ENCODE peak calls at places on chromosomes 4 and X, in five cellular contexts. X is colonic mucosa, E is heart right ventricle, N is PC-3, Z is HepG2. W is an unnamed sample. For H3K4me1, the result is how much of the 10 kb centered on the place peaks cover.

GRCh38 chrX:154712781-154713391 is 38.0 kb downstream of the GAB3 start:
- DNase-seq in N (peak), X (no peak), Z (no peak), E (no peak), W (peak)

GRCh38 chr4:126977306-126977705 is 655.5 kb upstream of the INTU start:
- DNase-seq in N (no peak), Z (no peak), E (no peak), X (no peak), W (no peak)

GRCh38 chr4:165874072-165874798 is 1.2 kb downstream of the TLL1 start:
- DNase-seq in Z (no peak), N (peak), E (no peak), X (no peak), W (no peak)

GRCh38 chr4:114226968-114227760 is 247.7 kb upstream of the ARSJ start:
- DNase-seq in X (no peak), Z (no peak), E (no peak), N (no peak), W (no peak)

GRCh38 chr4:107283587-107284559 is 247.8 kb upstream of the DKK2 start:
- DNase-seq in E (no peak), N (peak), X (no peak), Z (no peak), W (no peak)

GRCh38 chrX:36684053-36684452 is 324.1 kb upstream of the FAM47C start:
- DNase-seq in N (peak), X (no peak), E (no peak), Z (no peak), W (no peak)

GRCh38 chrX:77556276-77556675 is 109.1 kb downstream of the FGF16 start:
- DNase-seq in E (no peak), Z (no peak), X (no peak), N (no peak), W (no peak)

GRCh38 chrX:8815460-8816065 is 14.4 kb upstream of the FAM9A start:
- DNase-seq in E (no peak), X (peak), Z (peak), N (peak), W (no peak)

GRCh38 chr4:173013232-173013932 is 155.2 kb upstream of the GALNT7 start:
- DNase-seq in X (peak), Z (peak), E (no peak), N (peak), W (peak)

GRCh38 chr4:3880595-3881120 is 114.5 kb downstream of the ADRA2C start:
- DNase-seq in Z (peak), X (peak), N (peak), E (peak), W (peak)

GRCh38 chr4:138911903-138912713 is 103.5 kb upstream of the NOCT start:
- DNase-seq in X (peak), N (peak), E (peak), Z (no peak), W (no peak)

GRCh38 chr4:83013420-83013867 is 2.8 kb upstream of the LIN54 start:
- DNase-seq in X (no peak), N (no peak), E (no peak), Z (no peak), W (no peak)

GRCh38 chrX:153662266-153662665 is 11.3 kb downstream of the PNCK start:
- DNase-seq in X (peak), Z (peak), N (no peak), E (peak), W (peak)

GRCh38 chr4:149708513-149709175 is 107.0 kb downstream of the IQCM start:
- DNase-seq in X (no peak), Z (no peak), N (peak), E (no peak), W (no peak)

GRCh38 chr4:5460106-5460801 is 248.1 kb downstream of the EVC2 start:
- DNase-seq in E (no peak), X (no peak), Z (peak), N (peak), W (no peak)

GRCh38 chr4:172962564-172963353 is 205.9 kb upstream of the GALNT7 start:
- DNase-seq in N (peak), X (peak), Z (no peak), E (no peak), W (no peak)

GRCh38 chr4:96739101-96739500 is 899.2 kb downstream of the PDHA2 start:
- DNase-seq in Z (no peak), E (no peak), X (no peak), N (no peak), W (no peak)

GRCh38 chr4:40152642-40153041 is 44.2 kb upstream of the RHOH start:
- DNase-seq in N (no peak), X (no peak), E (no peak), Z (no peak), W (peak)

GRCh38 chrX:102029026-102029425 is 96.5 kb upstream of the TCEAL2 start:
- DNase-seq in E (no peak), Z (no peak), N (no peak), X (no peak), W (no peak)

GRCh38 chrX:40877869-40878268 is 142.5 kb upstream of the MED14 start:
- DNase-seq in Z (peak), E (no peak), N (peak), X (no peak), W (no peak)

GRCh38 chr4:87620491-87620890 is 12.2 kb downstream of the DSPP start:
- DNase-seq in X (no peak), N (no peak), E (no peak), Z (no peak), W (no peak)

GRCh38 chr4:181672751-181673150 is 570.5 kb upstream of the TENM3 start:
- DNase-seq in E (no peak), N (no peak), Z (no peak), X (no peak), W (no peak)

GRCh38 chrX:94977562-94977961 is 1303.6 kb downstream of the FAM133A start:
- DNase-seq in X (no peak), E (no peak), Z (no peak), N (no peak), W (no peak)

GRCh38 chr4:172169871-172170270 is 356.7 kb downstream of the GALNTL6 start:
- DNase-seq in E (no peak), Z (no peak), N (no peak), X (no peak), W (no peak)

GRCh38 chr4:183284965-183285364 is 35.1 kb downstream of the CLDN22 start:
- DNase-seq in Z (no peak), X (no peak), E (no peak), N (peak), W (no peak)

GRCh38 chrX:14916017-14916674 is 42.9 kb downstream of the MOSPD2 start:
- DNase-seq in N (peak), X (no peak), E (no peak), Z (no peak), W (no peak)

GRCh38 chrX:46279214-46279924 is 265.9 kb downstream of the ZNF674 start:
- DNase-seq in E (no peak), X (no peak), Z (no peak), N (no peak), W (no peak)
- TF ChIP-seq CTCF in E (no peak), X (no peak), Z (no peak), N (peak), W (no peak)

GRCh38 chr4:16218950-16219349 is 7.3 kb downstream of the TAPT1 start:
- DNase-seq in E (no peak), X (no peak), N (no peak), Z (no peak), W (no peak)

GRCh38 chr4:16212138-16212782 is 14.0 kb downstream of the TAPT1 start:
- DNase-seq in N (no peak), X (no peak), E (no peak), Z (no peak), W (no peak)

GRCh38 chr4:16213107-16213506 is 13.2 kb downstream of the TAPT1 start:
- DNase-seq in N (no peak), Z (no peak), X (no peak), E (no peak), W (no peak)

GRCh38 chr4:16222957-16223527 is 3.2 kb downstream of the TAPT1 start:
- DNase-seq in N (no peak), E (no peak), Z (peak), X (no peak), W (no peak)

DNA sequence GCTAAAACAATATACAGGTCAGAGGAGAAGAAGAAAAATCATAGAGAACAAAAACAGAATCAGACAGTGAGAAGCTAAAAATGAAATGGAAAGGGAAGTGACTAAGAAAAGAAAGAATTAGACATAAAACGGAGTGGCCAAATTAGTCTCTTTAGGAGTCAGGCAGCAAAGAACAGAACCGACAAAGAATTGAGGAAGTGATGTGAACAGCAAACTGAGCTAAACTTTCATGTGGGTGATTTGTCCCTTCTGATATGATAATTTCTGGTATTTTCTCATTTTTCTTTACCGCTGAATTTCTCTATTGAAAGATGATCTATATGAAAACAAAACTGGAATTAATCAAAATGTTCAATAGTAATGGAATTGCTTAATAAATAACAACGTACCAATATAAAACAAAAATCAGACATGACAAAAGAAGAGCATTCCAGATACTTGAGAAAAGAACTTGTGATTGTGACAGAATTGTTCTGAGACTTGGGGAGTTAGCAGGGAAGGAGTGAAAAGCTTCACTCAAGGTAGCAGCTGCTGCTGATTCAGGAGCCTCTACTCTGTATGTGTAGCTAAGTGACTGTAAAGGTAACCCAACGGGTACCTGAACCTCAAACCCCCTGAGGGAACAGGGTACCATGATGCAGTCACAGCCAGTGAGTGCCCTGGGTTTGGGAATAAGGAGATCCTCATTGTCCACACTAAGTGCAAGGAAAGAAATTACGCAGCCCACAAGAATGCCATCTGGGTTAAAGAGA is 8.8 kb downstream of the TAPT1 start:
- DNase-seq in Z (no peak), E (no peak), X (no peak), N (no peak), W (no peak)
- H3K4me1 ChIP-seq in Z (under half), E (under half), X (under half), N (under half), W (half or more)

GRCh38 chr4:121514443-121514842 is 133.6 kb upstream of the QRFPR start:
- DNase-seq in N (no peak), X (no peak), E (no peak), Z (no peak), W (no peak)
- TF ChIP-seq CTCF in N (peak), X (no peak), E (no peak), Z (no peak), W (no peak)

GRCh38 chrX:42732506-42732905 is 45.5 kb downstream of the PPP1R2C start:
- DNase-seq in E (peak), N (no peak), X (no peak), Z (no peak), W (no peak)
- H3K4me1 ChIP-seq in E (under half), N (under half), X (under half), Z (under half), W (under half)

GRCh38 chr4:1800805-1801204 is 7.7 kb downstream of the FGFR3 start:
- DNase-seq in N (no peak), Z (no peak), E (no peak), X (no peak), W (no peak)
- TF ChIP-seq CTCF in N (no peak), Z (no peak), E (no peak), X (no peak), W (no peak)

GRCh38 chr4:139918994-139919393 is 235.0 kb downstream of the MAML3 start:
- DNase-seq in X (no peak), N (no peak), E (no peak), Z (no peak), W (no peak)

GRCh38 chr4:139920552-139920951 is 233.4 kb downstream of the MAML3 start:
- DNase-seq in E (peak), X (no peak), N (no peak), Z (no peak), W (no peak)

GRCh38 chr4:139917896-139918295 is 236.1 kb downstream of the MAML3 start:
- DNase-seq in X (no peak), E (no peak), Z (no peak), N (no peak), W (no peak)

GRCh38 chr4:139918591-139918990 is 235.4 kb downstream of the MAML3 start:
- DNase-seq in Z (no peak), N (no peak), E (no peak), X (no peak), W (no peak)

DNA sequence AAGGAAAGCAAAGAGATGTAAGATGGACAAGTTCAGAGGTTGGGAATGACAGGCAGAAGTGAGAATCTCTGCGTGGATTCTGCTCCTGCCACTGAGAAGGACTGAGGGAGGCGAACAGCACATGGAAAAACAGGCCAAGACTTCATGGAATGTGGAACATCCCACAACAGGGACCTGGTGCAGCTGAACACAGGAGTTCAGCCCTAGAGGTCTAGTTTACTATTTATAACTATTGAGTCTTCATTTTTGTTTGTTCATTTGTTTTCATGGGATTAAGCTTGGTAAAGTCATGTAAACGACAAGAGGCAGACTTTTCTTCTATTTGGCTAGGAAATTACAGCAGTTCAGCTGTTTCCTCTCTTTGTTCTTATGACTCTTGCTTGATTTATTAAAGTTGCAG is 234.5 kb downstream of the MAML3 start:
- DNase-seq in X (no peak), Z (no peak), E (no peak), N (no peak), W (no peak)
- H3K4me1 ChIP-seq in X (under half), Z (under half), E (half or more), N (under half), W (under half)